ENCODE peak calls at places on chromosome 18, in six cellular contexts. V is trophoblast cell, X is IMR-90, Z is mesenchymal stem cell, R is fibroblast of lung, J is neural progenitor cell. F is an unnamed sample.

GRCh38 chr18:38019292-38019691 is 453.7 kb upstream of the CELF4 start:
- DNase-seq in V (no peak), J (peak; percentile 10), Z (peak; percentile 44), X (no peak), R (no peak), F (no peak)

GRCh38 chr18:32439802-32440201 is 30.9 kb downstream of the GAREM1 start:
- DNase-seq in X (no peak), V (peak; percentile 14), Z (no peak), J (peak; percentile 61), R (no peak), F (no peak)

GRCh38 chr18:51236225-51236624 is 38.7 kb upstream of the MEX3C start:
- DNase-seq in V (peak; percentile 84), R (no peak), J (no peak), Z (peak; percentile 65), X (peak; percentile 13), F (peak; percentile 4)

GRCh38 chr18:76274470-76275289 is 220.4 kb downstream of the ZNF516 start:
- DNase-seq in X (no peak), J (peak; percentile 85), V (no peak), Z (no peak), R (no peak), F (no peak)

GRCh38 chr18:62499263-62499650 is 23.6 kb upstream of the ZCCHC2 start:
- DNase-seq in V (no peak), Z (no peak), J (peak; percentile 26), R (no peak), X (no peak), F (no peak)

GRCh38 chr18:51522821-51523220 is 325.3 kb upstream of the MEX3C start:
- DNase-seq in J (no peak), V (peak; percentile 68), X (no peak), R (no peak), Z (no peak), F (no peak)

GRCh38 chr18:77101410-77102245 is 31.0 kb downstream of the MBP start:
- DNase-seq in Z (peak; percentile 96), V (peak; percentile 81), R (peak; percentile 93), J (no peak), X (peak; percentile 97), F (peak; percentile 89)

GRCh38 chr18:6327895-6328623 is 86.7 kb downstream of the L3MBTL4 start:
- DNase-seq in X (no peak), J (no peak), Z (no peak), R (no peak), V (no peak), F (no peak)

GRCh38 chr18:22314406-22314805 is 103.3 kb downstream of the CTAGE1 start:
- DNase-seq in J (no peak), V (no peak), Z (peak; percentile 88), X (peak; percentile 97), R (peak; percentile 94), F (peak; percentile 89)

GRCh38 chr18:8747440-8747937 is 42.1 kb downstream of the MTCL1 start:
- DNase-seq in X (peak; percentile 96), V (peak; percentile 47), Z (peak; percentile 92), R (peak; percentile 89), J (no peak), F (peak; percentile 82)

GRCh38 chr18:5294113-5294617 is 1.4 kb downstream of the ZBTB14 start:
- DNase-seq in R (no peak), V (no peak), Z (no peak), X (peak; percentile 5), J (no peak), F (no peak)

GRCh38 chr18:21267370-21267769 is 25.3 kb downstream of the GREB1L start:
- DNase-seq in J (no peak), Z (no peak), V (no peak), X (no peak), R (no peak), F (no peak)

GRCh38 chr18:32956591-32957310 is 183.9 kb upstream of the KLHL14 start:
- DNase-seq in Z (peak; percentile 48), J (peak; percentile 36), X (peak; percentile 18), R (peak; percentile 85), V (no peak), F (peak; percentile 80)

GRCh38 chr18:75209129-75209951 is at the start of gene PTGR3:
- DNase-seq in Z (peak; percentile 75), J (peak; percentile 87), R (peak; percentile 87), X (peak; percentile 73), V (peak; percentile 63), F (peak; percentile 86)

GRCh38 chr18:27921904-27922541 is 254.9 kb downstream of the CDH2 start:
- DNase-seq in V (peak; percentile 92), J (peak; percentile 26), X (peak; percentile 68), Z (peak; percentile 83), R (peak; percentile 24), F (peak; percentile 48)

GRCh38 chr18:74796928-74797576 is 199.4 kb downstream of the ZNF407 start:
- DNase-seq in V (peak; percentile 85), Z (peak; percentile 58), R (peak; percentile 44), J (no peak), X (peak; percentile 79), F (peak; percentile 62)

GRCh38 chr18:45522371-45522770 is 92.9 kb upstream of the SLC14A2 start:
- DNase-seq in Z (peak; percentile 23), R (peak; percentile 68), X (peak; percentile 2), J (no peak), V (peak; percentile 49), F (peak; percentile 44)

GRCh38 chr18:45521151-45521550 is 94.1 kb upstream of the SLC14A2 start:
- DNase-seq in J (no peak), V (peak; percentile 70), X (peak; percentile 67), Z (peak; percentile 31), R (peak; percentile 86), F (peak; percentile 73)

GRCh38 chr18:45518770-45519169 is 96.5 kb upstream of the SLC14A2 start:
- DNase-seq in V (no peak), J (no peak), X (no peak), R (no peak), Z (no peak), F (peak; percentile 41)

GRCh38 chr18:45519881-45520280 is 95.4 kb upstream of the SLC14A2 start:
- DNase-seq in R (peak; percentile 39), Z (no peak), V (peak; percentile 49), X (peak; percentile 2), J (no peak), F (peak; percentile 11)

GRCh38 chr18:45521777-45522176 is 93.5 kb upstream of the SLC14A2 start:
- DNase-seq in J (no peak), R (peak; percentile 50), V (peak; percentile 17), X (peak; percentile 22), Z (no peak), F (peak; percentile 74)
- H3K9ac ChIP-seq in J (no peak overlapping the region), R (no peak overlapping the region), V (no peak overlapping the region), X (no peak overlapping the region), Z (peak overlapping the region; percentile 56), F (peak overlapping the region; percentile 81)

DNA sequence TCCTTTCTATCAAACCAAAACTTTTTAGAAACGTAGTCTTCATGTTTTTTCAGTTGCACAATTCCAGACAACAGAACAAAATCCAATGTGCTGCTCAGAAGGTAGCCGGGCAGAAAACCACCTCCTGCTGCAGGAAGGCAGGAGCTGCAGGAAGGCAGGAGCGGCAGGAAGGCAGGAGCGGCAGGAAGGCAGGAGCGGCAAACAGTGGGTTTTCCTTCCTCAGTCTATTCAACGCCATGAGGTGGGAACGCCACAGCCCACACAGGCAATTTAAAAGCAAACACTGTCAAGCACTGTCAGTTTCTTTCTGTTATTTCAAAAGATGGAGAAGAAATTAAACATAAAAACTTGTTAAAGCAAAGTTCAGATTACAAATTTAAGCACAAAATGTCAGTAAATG is 601.2 kb upstream of the SALL3 start:
- DNase-seq in R (no peak), Z (no peak), X (no peak), J (peak; percentile 16), V (no peak), F (no peak)
- H3K4me3 ChIP-seq in R (no peak overlapping the region), Z (no peak overlapping the region), X (no peak overlapping the region), J (no peak overlapping the region), V (no peak overlapping the region), F (no peak overlapping the region)

GRCh38 chr18:9876867-9877654 is 8.7 kb upstream of the TXNDC2 start:
- DNase-seq in R (peak; percentile 95), X (peak; percentile 97), J (peak; percentile 66), V (peak; percentile 85), Z (peak; percentile 93), F (peak; percentile 93)
- H3K4me1 ChIP-seq in R (peaks cover 10% of the 10 kb centered on the region), X (peaks cover 3% of the 10 kb centered on the region), J (peaks cover 17% of the 10 kb centered on the region), V (peaks cover 3% of the 10 kb centered on the region), Z (no peaks in the 10 kb centered on the region), F (peaks cover 14% of the 10 kb centered on the region)

GRCh38 chr18:48075707-48076093 is 145.2 kb upstream of the SMAD2 start:
- DNase-seq in J (no peak), R (no peak), V (no peak), Z (no peak), X (no peak), F (no peak)
- H3K9ac ChIP-seq in J (no peak overlapping the region), R (no peak overlapping the region), V (no peak overlapping the region), Z (no peak overlapping the region), X (no peak overlapping the region), F (no peak overlapping the region)

GRCh38 chr18:79677840-79678239 is 1.8 kb upstream of the CTDP1 start:
- DNase-seq in X (no peak), R (no peak), V (no peak), Z (no peak), J (no peak), F (no peak)
- H3K4me3 ChIP-seq in X (no peak overlapping the region), R (peak overlapping the region; percentile 85), V (no peak overlapping the region), Z (peak overlapping the region; percentile 95), J (peak overlapping the region; percentile 92), F (peak overlapping the region; percentile 90)

GRCh38 chr18:13392029-13392750 is 173.6 kb downstream of the LDLRAD4 start:
- DNase-seq in X (no peak), R (no peak), J (no peak), Z (no peak), V (no peak), F (no peak)
- H3K4me1 ChIP-seq in X (peaks cover 2% of the 10 kb centered on the region), R (no peaks in the 10 kb centered on the region), J (no peaks in the 10 kb centered on the region), Z (no peaks in the 10 kb centered on the region), V (no peaks in the 10 kb centered on the region), F (peaks cover 11% of the 10 kb centered on the region)

GRCh38 chr18:13269599-13270011 is 51.0 kb downstream of the LDLRAD4 start:
- DNase-seq in J (no peak), X (no peak), Z (no peak), V (peak; percentile 33), R (no peak), F (no peak)
- H3K9ac ChIP-seq in J (no peak overlapping the region), X (no peak overlapping the region), Z (no peak overlapping the region), V (no peak overlapping the region), R (no peak overlapping the region), F (no peak overlapping the region)

DNA sequence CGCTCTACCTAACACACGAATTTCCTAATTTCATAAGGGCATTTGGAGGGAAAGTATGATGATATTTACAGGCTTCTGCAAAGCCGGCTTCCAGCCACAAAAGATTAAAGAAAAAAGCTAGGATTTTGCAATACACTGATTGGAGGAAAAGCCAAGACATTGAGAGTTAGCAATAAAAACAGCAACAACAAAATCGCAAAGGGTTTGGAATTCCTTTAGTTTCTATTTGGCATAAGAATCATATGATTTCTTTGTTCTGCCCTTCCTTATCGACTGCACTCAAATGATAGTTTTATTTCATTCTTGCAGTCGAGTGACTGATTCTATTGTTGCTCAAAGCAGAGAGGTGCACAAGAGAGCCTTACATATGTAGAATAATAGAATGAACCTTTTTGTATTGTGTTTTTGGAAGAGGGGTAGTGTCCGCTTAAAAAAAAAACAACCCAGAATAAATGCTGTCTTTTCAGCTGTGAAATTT is 3.9 kb upstream of the ZNF532 start:
- DNase-seq in R (peak; percentile 31), X (no peak), Z (no peak), V (no peak), J (no peak), F (peak; percentile 75)
- H3K4me3 ChIP-seq in R (no peak overlapping the region), X (no peak overlapping the region), Z (peak overlapping the region; percentile 66), V (no peak overlapping the region), J (peak overlapping the region; percentile 71), F (peak overlapping the region; percentile 72)

GRCh38 chr18:79631096-79631507 is 48.5 kb upstream of the CTDP1 start:
- DNase-seq in J (no peak), V (no peak), X (no peak), Z (no peak), R (no peak), F (no peak)
- H3K4me1 ChIP-seq in J (no peaks in the 10 kb centered on the region), V (no peaks in the 10 kb centered on the region), X (no peaks in the 10 kb centered on the region), Z (peaks cover 4% of the 10 kb centered on the region), R (no peaks in the 10 kb centered on the region), F (no peaks in the 10 kb centered on the region)